ENCODE peak calls at places on chromosomes 3 and 15, in nine cellular contexts. G, L, N, I, X, E, Z, Q and V are unnamed samples.

GRCh38 chr15:36024066-36024465 is 478.1 kb upstream of the DPH6 start:
- DNase-seq in X (no peak), E (no peak), Q (no peak), L (no peak), G (peak; percentile 23), I (no peak), Z (no peak), N (no peak), V (no peak)

GRCh38 chr3:120572027-120572426 is 24.1 kb upstream of the NDUFB4 start:
- DNase-seq in I (no peak), Z (no peak), N (no peak), X (no peak), Q (no peak), E (no peak), L (no peak), G (no peak), V (no peak)

GRCh38 chr3:69199942-69200341 is 77.5 kb upstream of the LMOD3 start:
- DNase-seq in Q (no peak), G (no peak), Z (no peak), L (no peak), E (no peak), N (no peak), X (no peak), I (no peak), V (no peak)

GRCh38 chr15:49045691-49046112 is 544 bp downstream of the SECISBP2L start:
- DNase-seq in G (no peak), I (peak; percentile 33), Z (no peak), E (peak; percentile 46), L (no peak), N (peak; percentile 11), X (peak; percentile 66), Q (peak; percentile 32), V (no peak)

GRCh38 chr15:67149068-67149841 is 83.9 kb downstream of the SMAD3 start:
- DNase-seq in E (no peak), I (no peak), Z (no peak), X (peak; percentile 13), G (no peak), L (no peak), N (no peak), Q (no peak), V (peak; percentile 86)

GRCh38 chr3:87436781-87437543 is 160.6 kb upstream of the POU1F1 start:
- DNase-seq in N (no peak), E (peak; percentile 57), L (no peak), X (peak; percentile 67), Q (no peak), G (no peak), I (no peak), Z (no peak), V (no peak)

GRCh38 chr3:187360523-187361060 is 7.6 kb upstream of the RTP4 start:
- DNase-seq in L (no peak), G (no peak), Q (no peak), N (no peak), E (no peak), X (peak; percentile 25), Z (no peak), I (no peak), V (peak; percentile 64)

GRCh38 chr3:123949606-123950005 is 11.4 kb downstream of the CCDC14 start:
- DNase-seq in X (peak; percentile 84), G (no peak), Z (peak; percentile 32), I (no peak), L (no peak), Q (no peak), E (peak; percentile 62), N (peak; percentile 55), V (no peak)

GRCh38 chr15:68391084-68391483 is 40.9 kb downstream of the ITGA11 start:
- DNase-seq in N (no peak), G (no peak), X (no peak), L (no peak), E (no peak), I (no peak), Z (no peak), Q (no peak), V (no peak)

GRCh38 chr3:169863458-169863899 is 6.3 kb downstream of the LRRC31 start:
- DNase-seq in L (peak; percentile 73), G (peak; percentile 33), X (peak; percentile 73), Q (peak; percentile 77), E (peak; percentile 71), I (peak; percentile 81), Z (peak; percentile 34), N (peak; percentile 71), V (peak; percentile 77)

GRCh38 chr3:196951371-196951770 is 9.0 kb upstream of the NCBP2 start:
- DNase-seq in I (no peak), G (no peak), Q (no peak), L (no peak), N (no peak), Z (no peak), X (no peak), E (no peak), V (no peak)

GRCh38 chr3:10964537-10965167 is 27.9 kb upstream of the SLC6A1 start:
- DNase-seq in Z (no peak), L (no peak), Q (peak; percentile 47), I (peak; percentile 5), G (no peak), N (peak; percentile 27), X (peak; percentile 18), E (peak; percentile 11), V (no peak)

GRCh38 chr3:62143843-62144450 is 229.4 kb downstream of the FEZF2 start:
- DNase-seq in I (no peak), L (no peak), E (no peak), X (no peak), N (no peak), G (no peak), Q (no peak), Z (no peak), V (no peak)

GRCh38 chr3:120764206-120764605 is 21.7 kb downstream of the GTF2E1 start:
- DNase-seq in L (no peak), E (no peak), G (no peak), X (no peak), Z (no peak), I (no peak), N (no peak), Q (no peak), V (no peak)

GRCh38 chr15:63895194-63895593 is 61.4 kb upstream of the HERC1 start:
- DNase-seq in I (no peak), L (no peak), E (no peak), X (no peak), N (no peak), Q (no peak), G (no peak), Z (no peak), V (no peak)

GRCh38 chr3:39362177-39362576 is 21.0 kb upstream of the SLC25A38 start:
- DNase-seq in E (no peak), N (no peak), X (no peak), Q (no peak), G (peak; percentile 23), Z (no peak), L (no peak), I (no peak), V (no peak)

GRCh38 chr3:96300743-96301142 is 513.7 kb upstream of the EPHA6 start:
- DNase-seq in E (no peak), X (no peak), I (no peak), G (no peak), N (no peak), Q (no peak), L (no peak), Z (no peak), V (no peak)

GRCh38 chr3:141878812-141879211 is 2.4 kb downstream of the ATP1B3 start:
- DNase-seq in L (no peak), E (peak; percentile 13), Z (no peak), G (no peak), X (peak; percentile 53), Q (peak; percentile 10), N (no peak), I (no peak), V (no peak)

GRCh38 chr15:100879461-100880138 is at the start of gene ALDH1A3:
- DNase-seq in X (peak; percentile 57), Z (peak; percentile 16), N (no peak), E (peak; percentile 81), G (peak; percentile 33), Q (no peak), I (peak; percentile 33), L (peak; percentile 39), V (no peak)
- H3K27me3 ChIP-seq in X (peaks cover 3% of the 10 kb centered on the region), Z (peaks cover 30% of the 10 kb centered on the region), N (peaks cover 25% of the 10 kb centered on the region), E (no peaks in the 10 kb centered on the region), G (peaks cover 98% of the 10 kb centered on the region), Q (peaks cover 78% of the 10 kb centered on the region), I (peaks cover 50% of the 10 kb centered on the region), L (no peaks in the 10 kb centered on the region), V (peaks cover 75% of the 10 kb centered on the region)

DNA sequence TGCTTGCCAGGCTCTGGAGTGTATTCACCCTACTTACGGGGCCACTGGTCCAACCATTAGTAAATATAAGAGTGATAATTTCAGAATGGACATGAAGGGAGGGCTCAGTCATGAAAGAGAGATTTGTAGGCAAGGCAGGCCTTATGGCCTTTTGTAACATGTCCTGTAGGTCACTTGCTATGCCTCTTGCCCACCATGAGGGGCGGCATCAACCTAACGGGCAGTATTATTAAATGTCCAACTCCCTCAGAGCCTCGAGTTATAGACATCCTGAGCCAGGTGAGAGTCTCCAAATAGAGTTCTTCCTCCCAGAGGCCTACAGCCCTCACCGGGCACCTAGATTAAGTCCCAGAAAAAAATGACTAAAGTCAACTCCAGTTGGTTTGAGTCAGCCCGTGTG is 30.2 kb downstream of the ONECUT1 start:
- DNase-seq in I (no peak), N (no peak), Q (no peak), Z (no peak), G (no peak), L (no peak), X (no peak), E (no peak), V (no peak)
- H3K27me3 ChIP-seq in I (peaks cover 4% of the 10 kb centered on the region), N (no peaks in the 10 kb centered on the region), Q (no peaks in the 10 kb centered on the region), Z (no peaks in the 10 kb centered on the region), G (peaks cover 55% of the 10 kb centered on the region), L (peaks cover 3% of the 10 kb centered on the region), X (no peaks in the 10 kb centered on the region), E (no peaks in the 10 kb centered on the region), V (no peaks in the 10 kb centered on the region)

GRCh38 chr3:27712136-27713065 is 9.7 kb downstream of the EOMES start:
- DNase-seq in Z (peak; percentile 37), E (peak; percentile 60), G (peak; percentile 67), Q (peak; percentile 89), N (peak; percentile 78), L (peak; percentile 55), I (peak; percentile 77), X (peak; percentile 92), V (peak; percentile 76)

GRCh38 chr3:27714101-27714526 is 8.0 kb downstream of the EOMES start:
- DNase-seq in G (no peak), X (no peak), Q (no peak), Z (no peak), L (no peak), N (no peak), E (no peak), I (no peak), V (no peak)

GRCh38 chr3:27714692-27715453 is 7.2 kb downstream of the EOMES start:
- DNase-seq in X (peak; percentile 46), N (no peak), Z (no peak), G (no peak), Q (peak; percentile 68), I (no peak), E (no peak), L (no peak), V (no peak)

GRCh38 chr3:27713435-27713880 is 8.7 kb downstream of the EOMES start:
- DNase-seq in I (no peak), E (no peak), L (no peak), Q (no peak), G (no peak), Z (no peak), X (peak; percentile 41), N (no peak), V (no peak)

GRCh38 chr3:27713066-27713400 is 9.1 kb downstream of the EOMES start:
- DNase-seq in N (no peak), X (no peak), L (no peak), Z (no peak), I (no peak), E (no peak), Q (no peak), G (no peak), V (no peak)
- H3K27me3 ChIP-seq in N (peaks cover 62% of the 10 kb centered on the region), X (peaks cover 26% of the 10 kb centered on the region), L (no peaks in the 10 kb centered on the region), Z (peaks cover 76% of the 10 kb centered on the region), I (peaks cover 57% of the 10 kb centered on the region), E (no peaks in the 10 kb centered on the region), Q (peaks cover 85% of the 10 kb centered on the region), G (peaks cover 86% of the 10 kb centered on the region), V (peaks cover 77% of the 10 kb centered on the region)

GRCh38 chr3:14821151-14821550 is 2.4 kb downstream of the FGD5 start:
- DNase-seq in X (no peak), Q (no peak), Z (no peak), N (no peak), L (no peak), I (no peak), E (no peak), G (no peak), V (no peak)
- H3K27me3 ChIP-seq in X (peaks cover 26% of the 10 kb centered on the region), Q (no peaks in the 10 kb centered on the region), Z (peaks cover 3% of the 10 kb centered on the region), N (no peaks in the 10 kb centered on the region), L (peaks cover 46% of the 10 kb centered on the region), I (peaks cover 2% of the 10 kb centered on the region), E (no peaks in the 10 kb centered on the region), G (peaks cover 55% of the 10 kb centered on the region), V (no peaks in the 10 kb centered on the region)